ENCODE peak calls at places on chromosomes 7 and 10, in nine cellular contexts. One of them, this sample, is unnamed. For H3K4me1, the result is how much of the 10 kb centered on the place peaks cover.

GRCh38 chr7:50367098-50367497 is 62.6 kb downstream of the IKZF1 start:
- DNase-seq in left ventricle myocardium inferior: no peak
- DNase-seq in thoracic aorta: no peak
- DNase-seq in adrenal gland: no peak
- DNase-seq in uterus: no peak
- DNase-seq in tibial artery: no peak
- DNase-seq in lower lobe of right lung: no peak
- DNase-seq in endothelial cell of umbilical vein: no peak
- DNase-seq in psoas muscle: no peak
- DNase-seq in this sample: no peak

GRCh38 chr7:9600974-9601373 is 1167.6 kb downstream of the NXPH1 start:
- DNase-seq in tibial artery: no peak
- DNase-seq in thoracic aorta: no peak
- DNase-seq in lower lobe of right lung: no peak
- DNase-seq in psoas muscle: no peak
- DNase-seq in endothelial cell of umbilical vein: no peak
- DNase-seq in left ventricle myocardium inferior: no peak
- DNase-seq in uterus: no peak
- DNase-seq in adrenal gland: no peak
- DNase-seq in this sample: no peak

GRCh38 chr7:128200376-128200775 is 40.7 kb upstream of the LEP start:
- DNase-seq in endothelial cell of umbilical vein: no peak
- DNase-seq in left ventricle myocardium inferior: no peak
- DNase-seq in uterus: no peak
- DNase-seq in thoracic aorta: no peak
- DNase-seq in lower lobe of right lung: no peak
- DNase-seq in psoas muscle: no peak
- DNase-seq in adrenal gland: no peak
- DNase-seq in tibial artery: no peak
- DNase-seq in this sample: no peak

GRCh38 chr7:109111086-109111485 is 541.4 kb downstream of the DNAJB9 start:
- DNase-seq in tibial artery: no peak
- DNase-seq in psoas muscle: no peak
- DNase-seq in thoracic aorta: no peak
- DNase-seq in lower lobe of right lung: no peak
- DNase-seq in adrenal gland: no peak
- DNase-seq in uterus: no peak
- DNase-seq in endothelial cell of umbilical vein: no peak
- DNase-seq in left ventricle myocardium inferior: no peak
- DNase-seq in this sample: no peak

GRCh38 chr10:117980216-117980615 is 66.5 kb downstream of the RAB11FIP2 start:
- DNase-seq in lower lobe of right lung: no peak
- DNase-seq in tibial artery: no peak
- DNase-seq in uterus: no peak
- DNase-seq in psoas muscle: no peak
- DNase-seq in left ventricle myocardium inferior: no peak
- DNase-seq in endothelial cell of umbilical vein: peak
- DNase-seq in adrenal gland: no peak
- DNase-seq in thoracic aorta: no peak
- DNase-seq in this sample: no peak

GRCh38 chr7:44223362-44224114 is 22.8 kb downstream of the YKT6 start:
- DNase-seq in uterus: no peak
- DNase-seq in endothelial cell of umbilical vein: no peak
- DNase-seq in lower lobe of right lung: peak
- DNase-seq in thoracic aorta: no peak
- DNase-seq in left ventricle myocardium inferior: no peak
- DNase-seq in adrenal gland: no peak
- DNase-seq in psoas muscle: no peak
- DNase-seq in tibial artery: no peak
- DNase-seq in this sample: no peak

GRCh38 chr7:50962962-50963374 is 180.3 kb upstream of the GRB10 start:
- DNase-seq in psoas muscle: peak
- DNase-seq in left ventricle myocardium inferior: peak
- DNase-seq in tibial artery: peak
- DNase-seq in lower lobe of right lung: peak
- DNase-seq in uterus: peak
- DNase-seq in adrenal gland: peak
- DNase-seq in thoracic aorta: no peak
- DNase-seq in endothelial cell of umbilical vein: peak
- DNase-seq in this sample: peak

GRCh38 chr7:142347091-142347490 is 89.2 kb upstream of the PRSS58 start:
- DNase-seq in thoracic aorta: no peak
- DNase-seq in lower lobe of right lung: no peak
- DNase-seq in adrenal gland: no peak
- DNase-seq in uterus: no peak
- DNase-seq in left ventricle myocardium inferior: no peak
- DNase-seq in tibial artery: no peak
- DNase-seq in endothelial cell of umbilical vein: no peak
- DNase-seq in psoas muscle: no peak
- DNase-seq in this sample: no peak

GRCh38 chr10:83166344-83166743 is 973.0 kb upstream of the GHITM start:
- DNase-seq in thoracic aorta: no peak
- DNase-seq in lower lobe of right lung: no peak
- DNase-seq in endothelial cell of umbilical vein: no peak
- DNase-seq in left ventricle myocardium inferior: no peak
- DNase-seq in tibial artery: no peak
- DNase-seq in psoas muscle: no peak
- DNase-seq in adrenal gland: no peak
- DNase-seq in uterus: no peak
- DNase-seq in this sample: no peak

GRCh38 chr7:74535951-74536356 is 82.2 kb downstream of the GTF2IRD1 start:
- DNase-seq in thoracic aorta: no peak
- DNase-seq in psoas muscle: no peak
- DNase-seq in adrenal gland: no peak
- DNase-seq in endothelial cell of umbilical vein: no peak
- DNase-seq in left ventricle myocardium inferior: no peak
- DNase-seq in lower lobe of right lung: no peak
- DNase-seq in uterus: no peak
- DNase-seq in tibial artery: no peak
- DNase-seq in this sample: no peak

GRCh38 chr7:151157645-151158329 is 9.7 kb downstream of the GBX1 start:
- DNase-seq in psoas muscle: no peak
- DNase-seq in endothelial cell of umbilical vein: peak
- DNase-seq in uterus: no peak
- DNase-seq in lower lobe of right lung: no peak
- DNase-seq in left ventricle myocardium inferior: no peak
- DNase-seq in tibial artery: no peak
- DNase-seq in thoracic aorta: no peak
- DNase-seq in adrenal gland: no peak
- DNase-seq in this sample: no peak

GRCh38 chr7:107233981-107234380 is 65.2 kb downstream of the HBP1 start:
- DNase-seq in thoracic aorta: no peak
- DNase-seq in adrenal gland: no peak
- DNase-seq in lower lobe of right lung: no peak
- DNase-seq in left ventricle myocardium inferior: no peak
- DNase-seq in endothelial cell of umbilical vein: no peak
- DNase-seq in uterus: no peak
- DNase-seq in tibial artery: no peak
- DNase-seq in psoas muscle: no peak
- DNase-seq in this sample: no peak

GRCh38 chr10:67612577-67613537 is 83.1 kb downstream of the CTNNA3 start:
- DNase-seq in left ventricle myocardium inferior: no peak
- DNase-seq in lower lobe of right lung: no peak
- DNase-seq in uterus: no peak
- DNase-seq in thoracic aorta: no peak
- DNase-seq in adrenal gland: no peak
- DNase-seq in tibial artery: no peak
- DNase-seq in endothelial cell of umbilical vein: no peak
- DNase-seq in psoas muscle: no peak
- DNase-seq in this sample: no peak

GRCh38 chr7:47180268-47180826 is 401.6 kb downstream of the TNS3 start:
- DNase-seq in lower lobe of right lung: no peak
- DNase-seq in tibial artery: peak
- DNase-seq in adrenal gland: peak
- DNase-seq in left ventricle myocardium inferior: peak
- DNase-seq in uterus: peak
- DNase-seq in thoracic aorta: no peak
- DNase-seq in endothelial cell of umbilical vein: peak
- DNase-seq in psoas muscle: peak
- DNase-seq in this sample: no peak

DNA sequence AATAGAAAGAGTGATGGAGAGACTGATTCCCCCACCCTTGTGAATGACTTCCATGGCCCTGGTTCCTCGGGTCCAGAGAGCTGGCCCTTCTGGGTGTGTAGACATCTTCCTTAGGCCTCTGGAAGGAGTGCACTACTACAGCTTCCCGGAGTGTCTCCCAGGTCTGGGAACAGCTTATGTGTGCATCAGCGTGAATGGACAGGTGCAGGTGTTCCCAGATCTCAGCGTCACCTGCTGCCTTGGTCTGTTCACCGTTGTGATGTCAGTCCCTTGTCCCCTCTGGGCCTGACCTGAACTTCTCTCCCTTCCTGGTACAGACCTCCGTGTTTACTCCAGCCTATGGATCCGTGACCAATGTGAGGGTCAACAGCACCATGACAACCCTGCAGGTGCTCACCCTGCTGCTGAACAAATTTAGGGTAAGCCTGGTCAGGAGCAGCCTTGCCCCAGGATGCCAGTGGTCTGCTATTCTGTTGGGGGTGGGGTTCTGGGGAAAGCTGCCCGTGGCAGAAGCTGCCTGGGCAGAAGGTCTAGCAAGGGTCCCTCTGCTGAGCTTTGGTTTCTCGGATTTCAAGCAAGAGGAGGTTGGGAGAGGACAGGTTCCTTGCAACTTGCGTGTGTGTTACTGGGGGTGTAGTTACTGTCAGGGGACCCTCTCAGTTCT is 10.5 kb upstream of the DEPP1 start:
- DNase-seq in endothelial cell of umbilical vein: no peak
- DNase-seq in lower lobe of right lung: no peak
- DNase-seq in uterus: peak
- DNase-seq in tibial artery: no peak
- DNase-seq in psoas muscle: no peak
- DNase-seq in left ventricle myocardium inferior: no peak
- DNase-seq in thoracic aorta: no peak
- DNase-seq in adrenal gland: no peak
- DNase-seq in this sample: no peak
- H3K4me1 ChIP-seq in endothelial cell of umbilical vein: under half
- H3K4me1 ChIP-seq in lower lobe of right lung: half or more
- H3K4me1 ChIP-seq in uterus: under half
- H3K4me1 ChIP-seq in tibial artery: under half
- H3K4me1 ChIP-seq in psoas muscle: under half
- H3K4me1 ChIP-seq in left ventricle myocardium inferior: half or more
- H3K4me1 ChIP-seq in thoracic aorta: half or more
- H3K4me1 ChIP-seq in adrenal gland: under half
- H3K4me1 ChIP-seq in this sample: under half

GRCh38 chr10:21509391-21510217 is 15.9 kb downstream of the SKIDA1 start:
- DNase-seq in tibial artery: no peak
- DNase-seq in thoracic aorta: no peak
- DNase-seq in uterus: no peak
- DNase-seq in left ventricle myocardium inferior: no peak
- DNase-seq in lower lobe of right lung: no peak
- DNase-seq in psoas muscle: no peak
- DNase-seq in endothelial cell of umbilical vein: no peak
- DNase-seq in adrenal gland: no peak
- DNase-seq in this sample: peak
- H3K4me1 ChIP-seq in tibial artery: under half
- H3K4me1 ChIP-seq in thoracic aorta: under half
- H3K4me1 ChIP-seq in uterus: under half
- H3K4me1 ChIP-seq in left ventricle myocardium inferior: under half
- H3K4me1 ChIP-seq in lower lobe of right lung: under half
- H3K4me1 ChIP-seq in psoas muscle: under half
- H3K4me1 ChIP-seq in endothelial cell of umbilical vein: under half
- H3K4me1 ChIP-seq in adrenal gland: under half
- H3K4me1 ChIP-seq in this sample: under half

DNA sequence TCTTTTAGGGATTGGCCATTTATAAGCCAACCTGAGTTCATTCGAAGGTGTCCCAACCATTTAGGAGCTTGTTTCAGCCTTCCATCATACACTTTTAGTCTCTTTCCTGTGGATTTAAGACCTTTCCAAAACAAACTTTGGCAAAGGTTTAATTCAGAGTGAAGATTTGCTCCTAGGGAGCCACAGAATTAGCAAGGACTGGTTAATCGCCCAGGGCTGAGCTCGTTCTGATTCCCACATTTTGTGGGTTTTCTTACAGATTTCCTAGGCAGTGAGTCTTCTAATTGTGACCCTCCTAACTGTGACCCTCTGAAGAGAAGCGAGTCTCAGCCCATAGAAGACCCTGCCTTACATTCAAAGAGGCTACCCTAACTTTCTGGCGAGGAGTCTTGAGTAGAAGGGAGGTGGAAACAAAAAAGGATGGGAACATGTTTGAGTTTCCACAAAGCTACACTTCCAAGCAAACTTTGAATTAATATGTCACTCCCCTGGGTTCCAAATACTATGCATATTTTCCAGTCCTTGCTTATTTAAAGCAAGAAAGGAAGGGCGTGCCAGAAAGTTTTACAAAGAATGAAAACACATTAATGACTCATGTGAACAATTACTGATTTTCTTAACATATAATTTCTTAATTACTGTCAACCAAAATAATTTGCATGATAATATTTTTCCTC is 118.3 kb downstream of the ARID5B start:
- DNase-seq in lower lobe of right lung: no peak
- DNase-seq in psoas muscle: no peak
- DNase-seq in endothelial cell of umbilical vein: peak
- DNase-seq in thoracic aorta: no peak
- DNase-seq in adrenal gland: no peak
- DNase-seq in left ventricle myocardium inferior: no peak
- DNase-seq in uterus: no peak
- DNase-seq in tibial artery: no peak
- DNase-seq in this sample: no peak
- H3K4me1 ChIP-seq in lower lobe of right lung: under half
- H3K4me1 ChIP-seq in psoas muscle: under half
- H3K4me1 ChIP-seq in endothelial cell of umbilical vein: under half
- H3K4me1 ChIP-seq in thoracic aorta: half or more
- H3K4me1 ChIP-seq in adrenal gland: under half
- H3K4me1 ChIP-seq in left ventricle myocardium inferior: half or more
- H3K4me1 ChIP-seq in uterus: under half
- H3K4me1 ChIP-seq in tibial artery: under half
- H3K4me1 ChIP-seq in this sample: half or more

GRCh38 chr7:130890176-130891020 is 156.4 kb upstream of the KLF14 start:
- DNase-seq in adrenal gland: no peak
- DNase-seq in lower lobe of right lung: no peak
- DNase-seq in tibial artery: no peak
- DNase-seq in left ventricle myocardium inferior: no peak
- DNase-seq in thoracic aorta: no peak
- DNase-seq in psoas muscle: no peak
- DNase-seq in uterus: no peak
- DNase-seq in endothelial cell of umbilical vein: no peak
- DNase-seq in this sample: no peak

GRCh38 chr7:130888468-130888867 is 154.5 kb upstream of the KLF14 start:
- DNase-seq in tibial artery: no peak
- DNase-seq in left ventricle myocardium inferior: no peak
- DNase-seq in endothelial cell of umbilical vein: no peak
- DNase-seq in thoracic aorta: no peak
- DNase-seq in adrenal gland: no peak
- DNase-seq in uterus: no peak
- DNase-seq in psoas muscle: no peak
- DNase-seq in lower lobe of right lung: no peak
- DNase-seq in this sample: no peak

GRCh38 chr7:130886438-130887135 is 152.6 kb upstream of the KLF14 start:
- DNase-seq in endothelial cell of umbilical vein: peak
- DNase-seq in left ventricle myocardium inferior: no peak
- DNase-seq in lower lobe of right lung: peak
- DNase-seq in adrenal gland: no peak
- DNase-seq in psoas muscle: no peak
- DNase-seq in thoracic aorta: no peak
- DNase-seq in uterus: no peak
- DNase-seq in tibial artery: no peak
- DNase-seq in this sample: no peak

GRCh38 chr7:130887182-130888016 is 153.4 kb upstream of the KLF14 start:
- DNase-seq in uterus: no peak
- DNase-seq in left ventricle myocardium inferior: no peak
- DNase-seq in thoracic aorta: no peak
- DNase-seq in tibial artery: no peak
- DNase-seq in adrenal gland: no peak
- DNase-seq in lower lobe of right lung: no peak
- DNase-seq in endothelial cell of umbilical vein: peak
- DNase-seq in psoas muscle: peak
- DNase-seq in this sample: no peak

GRCh38 chr7:130888017-130888371 is 154.0 kb upstream of the KLF14 start:
- DNase-seq in left ventricle myocardium inferior: no peak
- DNase-seq in psoas muscle: no peak
- DNase-seq in tibial artery: no peak
- DNase-seq in uterus: no peak
- DNase-seq in thoracic aorta: no peak
- DNase-seq in lower lobe of right lung: no peak
- DNase-seq in endothelial cell of umbilical vein: no peak
- DNase-seq in adrenal gland: no peak
- DNase-seq in this sample: no peak
- H3K4me1 ChIP-seq in left ventricle myocardium inferior: half or more
- H3K4me1 ChIP-seq in psoas muscle: half or more
- H3K4me1 ChIP-seq in tibial artery: under half
- H3K4me1 ChIP-seq in uterus: under half
- H3K4me1 ChIP-seq in thoracic aorta: under half
- H3K4me1 ChIP-seq in lower lobe of right lung: half or more
- H3K4me1 ChIP-seq in endothelial cell of umbilical vein: half or more
- H3K4me1 ChIP-seq in adrenal gland: under half
- H3K4me1 ChIP-seq in this sample: half or more

This sample was measured in left lung.